ENCODE peak calls at places on chromosomes 7 and 10, in six cellular contexts. H, B, G, Z, U and D are unnamed samples.

GRCh38 chr10:49508654-49509053 is 30.3 kb downstream of the ERCC6 start:
- DNase-seq in H (no peak), B (no peak), G (no peak), Z (no peak), U (no peak), D (no peak)

GRCh38 chr7:46545790-46546189 is 624.7 kb upstream of the IGFBP3 start:
- DNase-seq in H (no peak), B (no peak), G (no peak), Z (no peak), U (no peak), D (no peak)

GRCh38 chr10:28054211-28054888 is 55.5 kb upstream of the ODAD2 start:
- DNase-seq in H (no peak), B (no peak), G (no peak), Z (no peak), U (no peak), D (no peak)

GRCh38 chr7:41336455-41336952 is 366.4 kb downstream of the INHBA start:
- DNase-seq in H (no peak), B (no peak), G (no peak), Z (no peak), U (no peak), D (no peak)

GRCh38 chr7:8176370-8177081 is 85.4 kb downstream of the ICA1 start:
- DNase-seq in H (peak; percentile 39), B (no peak), G (no peak), Z (peak; percentile 45), U (no peak), D (no peak)

GRCh38 chr7:92255308-92255707 is 9.5 kb downstream of the ANKIB1 start:
- DNase-seq in H (no peak), B (no peak), G (no peak), Z (peak; percentile 13), U (no peak), D (no peak)

GRCh38 chr7:127252736-127253288 is at the start of gene GRM8:
- DNase-seq in H (peak; percentile 47), B (peak; percentile 22), G (no peak), Z (peak; percentile 54), U (peak; percentile 50), D (no peak)

GRCh38 chr7:55572378-55573233 is at the start of gene VOPP1:
- DNase-seq in H (peak; percentile 70), B (peak; percentile 77), G (no peak), Z (peak; percentile 56), U (peak; percentile 84), D (peak; percentile 77)

GRCh38 chr7:139722604-139723003 is 55.2 kb downstream of the HIPK2 start:
- DNase-seq in H (peak; percentile 7), B (no peak), G (no peak), Z (no peak), U (no peak), D (no peak)

GRCh38 chr7:46478046-46478445 is 557.0 kb upstream of the IGFBP3 start:
- DNase-seq in H (no peak), B (no peak), G (no peak), Z (no peak), U (no peak), D (no peak)

GRCh38 chr10:43392757-43393156 is 16.2 kb downstream of the HNRNPF start:
- DNase-seq in H (no peak), B (no peak), G (no peak), Z (no peak), U (no peak), D (no peak)

GRCh38 chr10:43396061-43396927 is 12.7 kb downstream of the HNRNPF start:
- DNase-seq in H (peak; percentile 85), B (peak; percentile 89), G (peak; percentile 81), Z (peak; percentile 77), U (peak; percentile 90), D (peak; percentile 86)

GRCh38 chr10:43394868-43395267 is 14.1 kb downstream of the HNRNPF start:
- DNase-seq in H (no peak), B (no peak), G (no peak), Z (no peak), U (no peak), D (no peak)

GRCh38 chr10:43395571-43396060 is 13.4 kb downstream of the HNRNPF start:
- DNase-seq in H (no peak), B (no peak), G (no peak), Z (no peak), U (peak; percentile 74), D (no peak)

DNA sequence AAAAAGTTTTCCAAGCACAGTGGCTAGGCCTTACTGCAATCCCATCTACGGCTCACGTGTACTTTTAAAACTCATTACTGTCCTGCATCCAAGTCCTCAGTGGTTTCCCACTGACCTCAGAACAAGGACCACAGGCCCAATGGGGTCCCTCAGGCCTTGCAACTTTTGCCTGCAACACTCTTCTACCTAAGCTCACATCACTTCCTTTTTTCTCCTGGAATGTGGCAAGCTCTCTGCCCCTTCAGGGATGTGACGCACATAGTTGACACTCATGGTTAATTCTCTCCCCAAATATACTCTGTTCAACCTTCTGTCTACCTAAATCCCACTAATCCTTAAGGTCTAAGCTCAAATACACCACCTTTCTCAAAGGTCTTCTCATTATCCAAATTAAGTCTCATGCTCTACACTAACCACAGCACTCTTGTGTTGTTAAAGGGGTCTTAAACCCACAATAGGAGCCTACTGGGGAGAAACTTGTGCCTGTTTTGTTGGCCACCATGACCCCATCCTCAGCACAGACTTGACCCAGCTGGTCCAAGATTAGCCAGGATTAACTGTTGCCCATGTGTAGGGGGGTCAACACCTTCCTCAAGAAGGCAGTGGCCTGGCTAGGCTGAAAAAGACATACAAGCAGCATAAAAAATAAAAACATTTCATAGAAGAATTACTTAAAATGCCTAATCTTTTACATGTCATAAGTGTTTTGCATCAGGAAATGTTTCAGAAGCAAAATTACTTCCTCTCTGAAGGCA is 15.2 kb downstream of the HNRNPF start:
- DNase-seq in H (no peak), B (no peak), G (no peak), Z (no peak), U (peak; percentile 5), D (peak; percentile 34)
- TF ChIP-seq POLR2A in H (no peak), B (no peak), G (no peak), Z (no peak), U (no peak), D (no peak)

GRCh38 chr7:6395898-6396582 is 51.7 kb downstream of the DAGLB start:
- DNase-seq in H (peak; percentile 30), B (no peak), G (no peak), Z (peak; percentile 65), U (no peak), D (no peak)
- H3K27ac ChIP-seq in H (peak overlapping the region; percentile 85), B (peak overlapping the region; percentile 87), G (peak overlapping the region; percentile 52), Z (no peak overlapping the region), U (peak overlapping the region; percentile 39), D (peak overlapping the region; percentile 65)

GRCh38 chr10:110225756-110226554 is 18.6 kb downstream of the MXI1 start:
- DNase-seq in H (peak; percentile 93), B (peak; percentile 92), G (peak; percentile 92), Z (peak; percentile 93), U (peak; percentile 94), D (peak; percentile 93)
- TF ChIP-seq POLR2A in H (peak; percentile 36), B (peak; percentile 39), G (no peak), Z (peak; percentile 75), U (peak; percentile 28), D (no peak)

GRCh38 chr10:64468219-64468618 is 947.0 kb downstream of the REEP3 start:
- DNase-seq in H (no peak), B (no peak), G (no peak), Z (no peak), U (no peak), D (no peak)
- H3K27ac ChIP-seq in H (no peak overlapping the region), B (no peak overlapping the region), G (no peak overlapping the region), Z (no peak overlapping the region), U (no peak overlapping the region), D (no peak overlapping the region)